ENCODE peak calls at places on chromosomes 4 and X, in four cellular contexts. E is transverse colon, M is lower leg skin, K is IMR-90. B is an unnamed sample.

GRCh38 chr4:150328496-150328895 is 250.3 kb downstream of the DCLK2 start:
- DNase-seq in M (no peak), E (no peak), K (no peak), B (no peak)

GRCh38 chr4:172514801-172515200 is 653.8 kb upstream of the GALNT7 start:
- DNase-seq in K (no peak), M (no peak), E (no peak), B (no peak)

GRCh38 chr4:3311489-3312171 is 18.8 kb downstream of the RGS12 start:
- DNase-seq in E (peak), M (peak), K (peak), B (no peak)

GRCh38 chrX:96682516-96682915 is 2.1 kb upstream of the DIAPH2 start:
- DNase-seq in E (no peak), M (no peak), K (no peak), B (no peak)

GRCh38 chr4:81650871-81651270 is 179.2 kb upstream of the RASGEF1B start:
- DNase-seq in K (no peak), M (no peak), E (no peak), B (no peak)

GRCh38 chr4:106583567-106583966 is 215.0 kb upstream of the GIMD1 start:
- DNase-seq in K (peak), M (no peak), E (no peak), B (no peak)

GRCh38 chr4:81506731-81507130 is 35.0 kb upstream of the RASGEF1B start:
- DNase-seq in M (no peak), K (no peak), E (no peak), B (no peak)

GRCh38 chr4:94976371-94977011 is 218.7 kb downstream of the BMPR1B start:
- DNase-seq in K (peak), E (no peak), M (no peak), B (no peak)

GRCh38 chrX:139506318-139506717 is 24.2 kb upstream of the F9 start:
- DNase-seq in E (no peak), M (no peak), K (no peak), B (no peak)

GRCh38 chrX:151397741-151398070 is 700 bp downstream of the VMA21 start:
- DNase-seq in M (no peak), K (no peak), E (no peak), B (no peak)

GRCh38 chrX:10608099-10608498 is 12.3 kb downstream of the MID1 start:
- DNase-seq in K (peak), E (peak), M (no peak), B (no peak)

GRCh38 chrX:10603612-10604011 is 16.8 kb downstream of the MID1 start:
- DNase-seq in M (no peak), E (no peak), K (no peak), B (no peak)

GRCh38 chrX:10611441-10612090 is 8.8 kb downstream of the MID1 start:
- DNase-seq in E (no peak), K (peak), M (no peak), B (no peak)

GRCh38 chrX:10602646-10603045 is 17.7 kb downstream of the MID1 start:
- DNase-seq in E (no peak), M (no peak), K (no peak), B (no peak)

GRCh38 chrX:10607233-10607632 is 13.2 kb downstream of the MID1 start:
- DNase-seq in E (no peak), M (no peak), K (no peak), B (no peak)
- TF ChIP-seq POLR2A in E (no peak), M (no peak), K (no peak), B (no peak)

GRCh38 chr4:184805462-184806245 is 20.1 kb downstream of the ACSL1 start:
- DNase-seq in K (no peak), M (peak), E (peak), B (no peak)
- TF ChIP-seq POLR2A in K (no peak), M (no peak), E (peak), B (no peak)

GRCh38 chr4:54575919-54576318 is 81.8 kb upstream of the KIT start:
- DNase-seq in E (no peak), K (no peak), M (no peak), B (no peak)

GRCh38 chr4:54571293-54571723 is 86.4 kb upstream of the KIT start:
- DNase-seq in M (no peak), K (no peak), E (no peak), B (no peak)

GRCh38 chr4:54570822-54571221 is 86.9 kb upstream of the KIT start:
- DNase-seq in E (no peak), M (no peak), K (no peak), B (no peak)

GRCh38 chr4:54568184-54568583 is 89.6 kb upstream of the KIT start:
- DNase-seq in K (peak), E (no peak), M (no peak), B (no peak)

DNA sequence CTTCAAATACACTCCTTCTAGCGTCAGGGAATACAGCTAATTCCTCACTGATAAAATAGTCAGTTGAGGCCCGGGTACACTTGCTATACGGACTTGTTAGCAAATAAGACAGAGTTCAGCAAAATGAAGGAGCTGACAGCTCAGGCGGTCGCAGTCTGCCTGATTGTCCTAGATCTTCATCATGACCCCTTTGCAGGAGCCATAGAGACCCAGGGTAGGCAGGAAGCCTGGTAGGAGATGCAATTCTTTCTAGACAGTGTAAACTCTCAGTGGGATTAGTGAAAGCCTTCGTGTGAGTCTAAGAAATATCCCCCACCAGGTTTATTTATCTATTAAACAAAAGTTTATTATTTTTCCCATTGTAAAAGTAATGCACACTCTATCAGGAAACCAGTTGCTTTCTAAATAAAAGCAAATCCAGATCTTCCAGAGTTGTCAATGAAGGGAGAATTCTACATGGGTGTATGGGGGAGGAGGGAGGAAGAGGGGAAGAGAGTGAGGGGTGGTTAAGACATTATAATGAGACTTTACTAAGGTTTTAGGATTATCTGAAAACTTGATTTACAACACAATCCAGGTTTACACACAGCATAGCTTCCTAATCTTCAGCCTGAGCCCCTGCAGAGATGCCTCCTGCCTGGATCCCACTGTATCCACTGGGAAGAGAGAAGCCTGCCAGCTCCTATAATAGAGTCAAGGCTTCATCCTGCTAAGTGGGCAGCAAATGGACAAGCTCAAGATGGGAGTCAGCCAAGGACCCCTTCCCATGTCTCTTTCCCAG is 85.8 kb upstream of the KIT start:
- DNase-seq in E (no peak), M (no peak), K (no peak), B (no peak)
- TF ChIP-seq POLR2A in E (no peak), M (no peak), K (no peak), B (no peak)

DNA sequence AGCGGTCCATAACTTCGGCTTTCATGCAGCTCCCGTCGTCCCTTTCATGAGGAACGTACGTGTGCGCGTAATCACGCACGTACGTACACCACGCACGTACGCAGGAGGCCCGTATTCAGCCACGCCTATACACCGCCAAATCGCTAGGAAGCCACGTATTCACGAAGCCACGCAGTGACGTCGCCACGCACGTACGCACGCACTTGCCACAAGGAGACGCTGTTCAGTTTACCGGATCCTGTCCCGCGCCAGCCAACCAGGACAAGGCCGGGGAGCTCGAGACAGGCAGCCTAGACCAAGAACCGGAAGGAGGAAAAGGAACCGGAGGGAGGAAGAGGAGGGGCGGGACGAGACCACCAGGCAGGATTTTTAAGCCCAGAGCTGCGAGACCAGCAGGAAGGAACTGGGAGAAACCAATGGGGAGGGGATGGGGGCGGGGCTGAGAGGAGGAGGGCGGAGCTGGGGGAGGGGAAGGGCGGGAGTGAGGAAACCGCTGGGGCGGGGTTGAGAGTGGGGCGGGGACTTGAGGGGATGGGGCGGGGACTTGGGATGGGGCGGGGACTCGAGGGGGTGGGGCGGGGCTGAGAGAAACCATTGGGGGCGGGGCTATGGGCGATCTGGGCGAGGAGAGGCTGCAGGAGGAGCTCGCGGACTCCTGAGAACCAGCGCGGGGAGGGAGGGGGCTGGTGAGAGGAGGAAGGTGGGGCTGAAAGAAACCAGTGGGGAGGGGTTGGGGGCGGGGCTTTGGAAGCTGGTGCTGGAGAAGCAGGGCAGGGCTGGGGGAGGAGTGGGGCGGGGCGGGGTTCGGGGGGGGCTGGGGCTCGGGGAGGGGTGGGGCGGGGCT is at the start of gene EOLA2:
- DNase-seq in E (peak), M (peak), K (peak), B (peak)
- TF ChIP-seq POLR2A in E (peak), M (no peak), K (no peak), B (peak)

GRCh38 chrX:115493015-115493414 is 68.0 kb upstream of the PLS3 start:
- DNase-seq in K (no peak), M (no peak), E (no peak), B (no peak)
- TF ChIP-seq POLR2A in K (no peak), M (no peak), E (no peak), B (no peak)

DNA sequence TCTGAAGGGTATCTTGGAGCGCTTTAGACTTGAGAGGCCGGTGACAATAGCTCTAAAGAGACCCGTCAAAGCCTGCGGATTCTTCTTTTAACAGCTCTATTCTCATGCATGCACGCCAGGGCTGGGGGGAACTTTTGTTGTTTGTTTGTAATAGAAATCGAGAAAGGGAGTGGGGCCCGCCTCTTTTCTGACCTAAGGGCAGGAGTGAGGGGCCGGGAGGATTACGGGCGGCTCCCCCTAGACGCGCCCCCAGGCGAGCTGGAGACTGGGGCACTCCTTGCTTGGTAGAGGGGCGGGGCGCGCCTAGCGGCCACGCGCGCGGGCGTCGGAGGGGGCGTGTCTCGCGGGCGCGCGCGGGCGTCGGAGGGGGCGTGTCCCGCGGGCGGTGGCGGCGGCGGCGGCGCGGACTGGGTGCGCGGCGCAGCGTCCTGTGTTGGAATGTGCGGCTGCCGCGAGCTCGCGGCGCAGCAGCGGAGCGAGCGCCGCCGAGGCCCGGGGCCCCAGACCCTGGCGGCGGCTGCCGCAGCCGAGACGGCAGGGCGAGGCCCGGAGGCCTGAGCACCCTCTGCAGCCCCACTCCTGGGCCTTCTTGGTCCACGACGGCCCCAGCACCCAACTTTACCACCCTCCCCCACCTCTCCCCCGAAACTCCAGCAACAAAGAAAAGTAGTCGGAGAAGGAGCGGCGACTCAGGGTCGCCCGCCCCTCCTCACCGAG is at the start of gene REST:
- DNase-seq in E (peak), M (peak), K (peak), B (peak)
- TF ChIP-seq POLR2A in E (peak), M (no peak), K (no peak), B (peak)

GRCh38 chr4:1799364-1799996 is 6.4 kb downstream of the FGFR3 start:
- DNase-seq in M (no peak), E (peak), K (no peak), B (no peak)
- TF ChIP-seq POLR2A in M (no peak), E (no peak), K (no peak), B (no peak)